ENCODE peak calls at places on chromosomes 7 and 10, in ten cellular contexts. Q is WERI-Rb-1, E is fibroblast of pulmonary artery, U is Panc1, B is heart left ventricle, L is AG04450, W is upper lobe of right lung, I is brain microvascular endothelial cell, A is PC-3, T is heart right ventricle. F is an unnamed sample.

GRCh38 chr10:96683065-96683464 is 37.2 kb downstream of the PIK3AP1 start:
- DNase-seq in Q (no peak), A (peak), B (no peak), E (peak), I (no peak), U (no peak), W (no peak), T (no peak), L (peak), F (no peak)

GRCh38 chr7:33707427-33707826 is 197.9 kb upstream of the BMPER start:
- DNase-seq in Q (no peak), A (no peak), E (no peak), U (no peak), B (no peak), I (no peak), L (no peak), T (no peak), W (no peak), F (peak)

GRCh38 chr10:43204394-43204942 is 62.4 kb downstream of the RASGEF1A start:
- DNase-seq in U (no peak), B (peak), I (no peak), A (no peak), E (no peak), L (no peak), W (no peak), T (no peak), Q (no peak), F (no peak)

GRCh38 chr10:62249974-62250373 is 18.7 kb downstream of the RTKN2 start:
- DNase-seq in L (no peak), I (no peak), B (no peak), U (no peak), E (no peak), W (no peak), Q (no peak), A (peak), T (no peak), F (no peak)

GRCh38 chr10:67971311-67971710 is 86.9 kb downstream of the SIRT1 start:
- DNase-seq in E (peak), T (no peak), A (no peak), U (no peak), B (no peak), L (no peak), W (no peak), I (no peak), Q (no peak), F (no peak)

GRCh38 chr7:15864260-15864991 is 177.9 kb upstream of the MEOX2 start:
- DNase-seq in B (no peak), Q (no peak), E (no peak), I (no peak), W (no peak), L (no peak), A (no peak), T (no peak), U (no peak), F (no peak)

GRCh38 chr10:101219137-101219945 is 9.9 kb downstream of the LBX1 start:
- DNase-seq in I (no peak), T (no peak), B (no peak), Q (no peak), A (peak), U (no peak), L (no peak), W (no peak), E (no peak), F (no peak)

GRCh38 chr7:110889363-110889762 is 201.6 kb upstream of the LRRN3 start:
- DNase-seq in Q (no peak), I (no peak), L (no peak), E (no peak), U (no peak), B (no peak), A (no peak), T (no peak), W (no peak), F (no peak)

GRCh38 chr7:108363659-108364058 is 92.6 kb downstream of the NRCAM start:
- DNase-seq in I (no peak), Q (no peak), L (no peak), B (no peak), E (no peak), W (no peak), T (no peak), U (no peak), A (no peak), F (no peak)

GRCh38 chr10:7410306-7410799 is 481 bp downstream of the SFMBT2 start:
- DNase-seq in U (no peak), T (peak), W (peak), L (no peak), B (peak), E (peak), I (no peak), Q (no peak), A (no peak), F (no peak)

GRCh38 chr10:93473161-93473560 is 9.0 kb downstream of the MYOF start:
- DNase-seq in I (no peak), L (no peak), E (no peak), Q (no peak), W (no peak), B (no peak), T (no peak), U (no peak), A (no peak), F (no peak)

GRCh38 chr10:32386623-32387022 is 39.7 kb upstream of the EPC1 start:
- DNase-seq in T (no peak), Q (no peak), W (no peak), L (no peak), I (no peak), B (no peak), A (peak), U (no peak), E (peak), F (peak)

GRCh38 chr10:50794490-50794889 is 54.8 kb downstream of the ASAH2B start:
- DNase-seq in E (no peak), I (no peak), A (peak), L (no peak), T (no peak), Q (no peak), W (no peak), U (no peak), B (no peak), F (no peak)

GRCh38 chr10:23886355-23886754 is 322.6 kb upstream of the KIAA1217 start:
- DNase-seq in W (no peak), A (peak), I (no peak), L (no peak), T (no peak), B (no peak), U (no peak), Q (peak), E (no peak), F (no peak)

GRCh38 chr10:35942052-35942451 is 300.0 kb upstream of the FZD8 start:
- DNase-seq in A (no peak), T (no peak), B (peak), L (no peak), I (no peak), E (no peak), Q (peak), W (no peak), U (no peak), F (no peak)

GRCh38 chr10:83603708-83604107 is 535.6 kb upstream of the GHITM start:
- DNase-seq in U (no peak), T (no peak), E (peak), Q (no peak), L (no peak), A (no peak), W (no peak), B (no peak), I (peak), F (no peak)

GRCh38 chr10:78181381-78182055 is 147.9 kb downstream of the RPS24 start:
- DNase-seq in T (no peak), B (no peak), A (no peak), Q (no peak), W (peak), I (no peak), E (no peak), U (no peak), L (no peak), F (no peak)

DNA sequence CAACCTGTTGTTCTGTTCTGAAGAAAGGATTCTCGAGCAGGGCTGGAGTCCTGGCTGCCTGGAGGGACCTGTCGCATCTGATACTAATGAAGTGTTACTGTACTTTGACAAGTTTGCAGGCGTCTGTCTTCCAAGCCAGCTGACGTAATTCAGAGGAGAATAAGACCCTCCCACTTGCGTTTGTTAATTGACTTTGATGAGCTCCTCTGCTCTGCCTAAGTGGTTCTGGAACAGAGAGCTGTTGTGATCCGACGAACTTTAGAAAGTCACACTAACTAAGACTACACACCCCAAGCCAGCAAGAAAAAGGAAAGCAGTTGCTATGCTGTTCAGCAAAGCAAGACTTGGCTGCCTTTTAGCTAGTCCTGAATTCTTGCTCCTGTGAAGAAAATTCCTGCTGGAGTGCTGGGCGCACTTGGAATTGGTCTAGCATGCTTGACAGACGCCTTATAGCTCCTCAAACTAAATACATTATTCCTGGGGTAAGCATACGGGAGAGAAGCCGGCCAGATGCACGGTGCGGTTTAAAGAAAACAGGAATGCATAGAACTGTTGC is 200.3 kb downstream of the CACNB2 start:
- DNase-seq in Q (no peak), U (no peak), A (no peak), I (peak), B (peak), T (peak), W (no peak), L (peak), E (peak), F (no peak)
- H3K4me3 ChIP-seq in Q (no peak), U (no peak), A (no peak), I (peak), B (peak), T (peak), W (peak), L (peak), E (peak), F (peak)

GRCh38 chr7:139131622-139132021 is 22.1 kb upstream of the ZC3HAV1 start:
- DNase-seq in B (no peak), L (no peak), I (no peak), E (no peak), U (no peak), A (no peak), T (no peak), Q (no peak), W (no peak), F (no peak)

GRCh38 chr7:139124084-139124914 is 14.8 kb upstream of the ZC3HAV1 start:
- DNase-seq in U (no peak), A (no peak), E (no peak), W (no peak), B (no peak), Q (no peak), I (no peak), L (no peak), T (no peak), F (no peak)

GRCh38 chr7:139133335-139134139 is 24.0 kb upstream of the ZC3HAV1 start:
- DNase-seq in W (peak), E (peak), A (peak), T (peak), L (peak), I (peak), Q (peak), U (peak), B (peak), F (peak)

GRCh38 chr7:139125637-139126036 is 16.1 kb upstream of the ZC3HAV1 start:
- DNase-seq in E (no peak), W (no peak), A (no peak), U (no peak), Q (no peak), T (no peak), L (no peak), I (no peak), B (no peak), F (no peak)

DNA sequence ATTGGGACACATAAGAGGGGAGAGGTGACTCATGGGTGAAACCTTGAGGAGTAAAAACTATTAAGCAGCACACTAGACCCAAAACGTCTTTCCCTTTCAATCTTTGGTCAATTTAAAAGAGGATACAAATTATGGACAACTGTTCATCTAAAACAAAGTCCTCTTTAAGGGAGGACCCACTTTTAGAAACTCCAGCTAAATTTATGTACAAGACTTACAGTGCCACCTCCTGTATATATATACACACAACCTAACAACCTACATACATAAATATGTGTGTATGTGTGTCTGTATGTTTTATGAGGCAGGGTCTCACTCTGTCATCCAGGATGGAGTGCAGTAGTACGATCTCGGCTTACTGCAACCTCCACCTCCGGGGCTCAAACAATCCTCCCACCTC is 18.1 kb upstream of the ZC3HAV1 start:
- DNase-seq in A (no peak), Q (no peak), T (no peak), E (no peak), L (no peak), W (no peak), B (no peak), I (no peak), U (no peak), F (no peak)
- TF ChIP-seq CTCF in A (no peak), Q (no peak), T (no peak), E (no peak), L (no peak), W (no peak), B (no peak), I (no peak), U (peak), F (no peak)

GRCh38 chr10:14146005-14146404 is 184.7 kb downstream of the FRMD4A start:
- DNase-seq in B (no peak), A (peak), T (no peak), E (peak), L (peak), I (peak), W (no peak), U (no peak), Q (no peak), F (peak)
- H3K4me3 ChIP-seq in B (no peak), A (no peak), T (no peak), E (no peak), L (no peak), I (no peak), W (no peak), U (no peak), Q (no peak), F (no peak)

GRCh38 chr7:115748123-115748738 is 282.3 kb downstream of the TFEC start:
- DNase-seq in U (no peak), Q (peak), W (no peak), L (no peak), T (no peak), B (no peak), A (peak), I (no peak), E (peak), F (peak)
- TF ChIP-seq CTCF in U (peak), Q (peak), W (no peak), L (peak), T (peak), B (peak), A (peak), I (peak), E (peak), F (peak)

F was measured in HFF-Myc.